ENCODE peak calls at places on chromosomes 13 and 19, in ten cellular contexts. X, D, B, P, L, W, O, H, U and I are unnamed samples.

GRCh38 chr13:30145709-30146367 is 161.5 kb downstream of the KATNAL1 start:
- DNase-seq in X (peak), D (no peak), B (no peak), P (peak), L (no peak), W (no peak), O (no peak), H (no peak), U (no peak), I (no peak)

GRCh38 chr13:46668302-46668720 is 115.3 kb downstream of the LRCH1 start:
- DNase-seq in X (no peak), D (peak), B (peak), P (no peak), L (no peak), W (peak), O (peak), H (no peak), U (no peak), I (peak)

GRCh38 chr13:40368123-40368891 is 298.1 kb downstream of the FOXO1 start:
- DNase-seq in X (no peak), D (no peak), B (no peak), P (no peak), L (no peak), W (no peak), O (no peak), H (no peak), U (no peak), I (no peak)

GRCh38 chr13:47211106-47211505 is 314.3 kb upstream of the HTR2A start:
- DNase-seq in X (no peak), D (no peak), B (no peak), P (no peak), L (no peak), W (no peak), O (peak), H (no peak), U (no peak), I (no peak)

GRCh38 chr19:3968556-3969434 is 2.1 kb downstream of the DAPK3 start:
- DNase-seq in X (no peak), D (no peak), B (no peak), P (peak), L (peak), W (peak), O (peak), H (no peak), U (no peak), I (peak)

GRCh38 chr19:53511933-53512374 is 26.0 kb upstream of the ZNF331 start:
- DNase-seq in X (peak), D (no peak), B (peak), P (peak), L (peak), W (peak), O (peak), H (peak), U (peak), I (peak)

GRCh38 chr19:54523403-54523802 is 20.8 kb downstream of the LAIR2 start:
- DNase-seq in X (peak), D (no peak), B (no peak), P (no peak), L (no peak), W (peak), O (peak), H (no peak), U (no peak), I (peak)

GRCh38 chr19:3844596-3844995 is 24.2 kb downstream of the ZFR2 start:
- DNase-seq in X (no peak), D (no peak), B (no peak), P (no peak), L (no peak), W (no peak), O (peak), H (no peak), U (no peak), I (no peak)

GRCh38 chr19:43774103-43774939 is 6.5 kb downstream of the KCNN4 start:
- DNase-seq in X (no peak), D (no peak), B (no peak), P (no peak), L (peak), W (peak), O (no peak), H (no peak), U (no peak), I (peak)

GRCh38 chr13:96112936-96113335 is 23.0 kb downstream of the HS6ST3 start:
- DNase-seq in X (no peak), D (no peak), B (no peak), P (no peak), L (no peak), W (no peak), O (no peak), H (no peak), U (no peak), I (no peak)

GRCh38 chr13:52034616-52035226 is 10.2 kb downstream of the UTP14C start:
- DNase-seq in X (no peak), D (no peak), B (no peak), P (no peak), L (no peak), W (no peak), O (no peak), H (no peak), U (no peak), I (no peak)

GRCh38 chr13:44710576-44710975 is 134.4 kb upstream of the TSC22D1 start:
- DNase-seq in X (peak), D (no peak), B (no peak), P (no peak), L (no peak), W (peak), O (peak), H (no peak), U (no peak), I (peak)

GRCh38 chr13:95155504-95155903 is 145.7 kb downstream of the ABCC4 start:
- DNase-seq in X (no peak), D (no peak), B (no peak), P (no peak), L (no peak), W (no peak), O (no peak), H (no peak), U (no peak), I (no peak)

GRCh38 chr19:2333027-2333806 is 4.7 kb downstream of the SPPL2B start:
- DNase-seq in X (no peak), D (peak), B (peak), P (no peak), L (no peak), W (no peak), O (no peak), H (no peak), U (peak), I (no peak)

GRCh38 chr19:1251503-1252220 is 3.3 kb downstream of the MIDN start:
- DNase-seq in X (no peak), D (peak), B (peak), P (no peak), L (no peak), W (no peak), O (no peak), H (peak), U (no peak), I (no peak)

GRCh38 chr13:22243519-22244197 is 572.8 kb downstream of the FGF9 start:
- DNase-seq in X (no peak), D (no peak), B (no peak), P (no peak), L (no peak), W (no peak), O (no peak), H (no peak), U (no peak), I (no peak)

GRCh38 chr13:100881291-100881864 is 206.8 kb upstream of the TMTC4 start:
- DNase-seq in X (no peak), D (no peak), B (no peak), P (no peak), L (no peak), W (peak), O (no peak), H (no peak), U (no peak), I (no peak)

GRCh38 chr13:73938375-73939070 is 195.7 kb downstream of the KLF12 start:
- DNase-seq in X (no peak), D (no peak), B (no peak), P (no peak), L (no peak), W (peak), O (peak), H (no peak), U (no peak), I (peak)

GRCh38 chr19:21022996-21023395 is 2.5 kb downstream of the ZNF430 start:
- DNase-seq in X (peak), D (no peak), B (no peak), P (no peak), L (no peak), W (peak), O (peak), H (no peak), U (no peak), I (peak)

GRCh38 chr13:82739881-82740280 is 1142.4 kb downstream of the SLITRK1 start:
- DNase-seq in X (no peak), D (no peak), B (no peak), P (no peak), L (no peak), W (no peak), O (no peak), H (no peak), U (no peak), I (peak)

GRCh38 chr13:41455725-41456419 is 1.5 kb upstream of the RGCC start:
- DNase-seq in X (no peak), D (no peak), B (no peak), P (no peak), L (no peak), W (no peak), O (no peak), H (no peak), U (no peak), I (no peak)

GRCh38 chr19:47778954-47779351 is 450 bp downstream of the SELENOW start:
- DNase-seq in X (no peak), D (no peak), B (peak), P (peak), L (no peak), W (peak), O (no peak), H (no peak), U (no peak), I (no peak)

GRCh38 chr19:1768248-1768647 is 14.9 kb downstream of the ONECUT3 start:
- DNase-seq in X (no peak), D (no peak), B (no peak), P (no peak), L (no peak), W (no peak), O (no peak), H (no peak), U (no peak), I (no peak)

GRCh38 chr13:100530645-100531044 is 57.9 kb downstream of the GGACT start:
- DNase-seq in X (no peak), D (no peak), B (no peak), P (no peak), L (no peak), W (no peak), O (no peak), H (no peak), U (no peak), I (no peak)

GRCh38 chr13:99062593-99062992 is 84.7 kb upstream of the DOCK9 start:
- DNase-seq in X (no peak), D (no peak), B (no peak), P (peak), L (no peak), W (peak), O (peak), H (no peak), U (no peak), I (no peak)

GRCh38 chr19:15248106-15248505 is 15.9 kb upstream of the EPHX3 start:
- DNase-seq in X (no peak), D (no peak), B (no peak), P (peak), L (no peak), W (no peak), O (no peak), H (no peak), U (no peak), I (no peak)

GRCh38 chr19:55640577-55641375 is at the start of gene ZNF580:
- DNase-seq in X (peak), D (no peak), B (peak), P (peak), L (peak), W (peak), O (peak), H (no peak), U (peak), I (peak)

GRCh38 chr19:290539-291521 is at the start of gene PLPP2:
- DNase-seq in X (no peak), D (no peak), B (no peak), P (peak), L (peak), W (no peak), O (peak), H (no peak), U (no peak), I (no peak)

GRCh38 chr19:55264531-55264930 is 5.7 kb upstream of the PPP6R1 start:
- DNase-seq in X (no peak), D (no peak), B (no peak), P (no peak), L (no peak), W (no peak), O (no peak), H (no peak), U (no peak), I (no peak)

GRCh38 chr13:73894995-73895571 is 239.1 kb downstream of the KLF12 start:
- DNase-seq in X (no peak), D (no peak), B (no peak), P (no peak), L (no peak), W (no peak), O (no peak), H (no peak), U (no peak), I (no peak)

GRCh38 chr13:74986609-74987008 is 495.4 kb downstream of the TBC1D4 start:
- DNase-seq in X (no peak), D (no peak), B (no peak), P (no peak), L (no peak), W (no peak), O (no peak), H (no peak), U (no peak), I (no peak)

GRCh38 chr19:593505-593904 is 3.8 kb downstream of the HCN2 start:
- DNase-seq in X (no peak), D (no peak), B (no peak), P (no peak), L (no peak), W (no peak), O (no peak), H (no peak), U (no peak), I (no peak)

GRCh38 chr19:1852729-1853128 is 4.4 kb upstream of the REXO1 start:
- DNase-seq in X (no peak), D (no peak), B (no peak), P (no peak), L (no peak), W (no peak), O (no peak), H (no peak), U (no peak), I (no peak)